ENCODE peak calls at places on chromosomes 6 and 20, in ten cellular contexts. One of them, this sample, is unnamed. For H3K36me3, the result is how much of the 10 kb centered on the place peaks cover.

GRCh38 chr6:39558079-39558478 is 167.1 kb downstream of the KIF6 start:
- DNase-seq in PC-9: no peak
- DNase-seq in left ventricle myocardium inferior: no peak
- DNase-seq in ascending aorta: no peak
- DNase-seq in transverse colon: no peak
- DNase-seq in iPS DF 6.9: no peak
- DNase-seq in GM23338: no peak
- DNase-seq in tibial artery: no peak
- DNase-seq in brain microvascular endothelial cell: no peak
- DNase-seq in IMR-90: no peak
- DNase-seq in this sample: no peak

GRCh38 chr6:50975216-50975615 is 156.5 kb downstream of the TFAP2B start:
- DNase-seq in PC-9: no peak
- DNase-seq in left ventricle myocardium inferior: no peak
- DNase-seq in ascending aorta: no peak
- DNase-seq in transverse colon: no peak
- DNase-seq in iPS DF 6.9: no peak
- DNase-seq in GM23338: no peak
- DNase-seq in tibial artery: no peak
- DNase-seq in brain microvascular endothelial cell: no peak
- DNase-seq in IMR-90: no peak
- DNase-seq in this sample: no peak

GRCh38 chr6:146336200-146336599 is 207.4 kb upstream of the RAB32 start:
- DNase-seq in PC-9: no peak
- DNase-seq in left ventricle myocardium inferior: no peak
- DNase-seq in ascending aorta: no peak
- DNase-seq in transverse colon: no peak
- DNase-seq in iPS DF 6.9: no peak
- DNase-seq in GM23338: no peak
- DNase-seq in tibial artery: no peak
- DNase-seq in brain microvascular endothelial cell: no peak
- DNase-seq in IMR-90: no peak
- DNase-seq in this sample: no peak

GRCh38 chr20:6468751-6469150 is 298.7 kb upstream of the BMP2 start:
- DNase-seq in PC-9: no peak
- DNase-seq in left ventricle myocardium inferior: no peak
- DNase-seq in ascending aorta: no peak
- DNase-seq in transverse colon: no peak
- DNase-seq in iPS DF 6.9: no peak
- DNase-seq in GM23338: no peak
- DNase-seq in tibial artery: no peak
- DNase-seq in brain microvascular endothelial cell: no peak
- DNase-seq in IMR-90: peak
- DNase-seq in this sample: no peak

GRCh38 chr6:31575335-31575901 is at the start of gene TNF:
- DNase-seq in PC-9: no peak
- DNase-seq in left ventricle myocardium inferior: peak
- DNase-seq in ascending aorta: peak
- DNase-seq in transverse colon: peak
- DNase-seq in iPS DF 6.9: no peak
- DNase-seq in GM23338: no peak
- DNase-seq in tibial artery: peak
- DNase-seq in brain microvascular endothelial cell: no peak
- DNase-seq in IMR-90: no peak
- DNase-seq in this sample: peak

GRCh38 chr20:57967364-57967763 is 257.5 kb upstream of the PMEPA1 start:
- DNase-seq in PC-9: no peak
- DNase-seq in left ventricle myocardium inferior: no peak
- DNase-seq in ascending aorta: no peak
- DNase-seq in transverse colon: no peak
- DNase-seq in iPS DF 6.9: no peak
- DNase-seq in GM23338: no peak
- DNase-seq in tibial artery: no peak
- DNase-seq in brain microvascular endothelial cell: no peak
- DNase-seq in IMR-90: no peak
- DNase-seq in this sample: no peak

GRCh38 chr20:33490934-33491656 is 1.2 kb downstream of the CBFA2T2 start:
- DNase-seq in PC-9: no peak
- DNase-seq in left ventricle myocardium inferior: no peak
- DNase-seq in ascending aorta: no peak
- DNase-seq in transverse colon: no peak
- DNase-seq in iPS DF 6.9: no peak
- DNase-seq in GM23338: no peak
- DNase-seq in tibial artery: no peak
- DNase-seq in brain microvascular endothelial cell: no peak
- DNase-seq in IMR-90: no peak
- DNase-seq in this sample: peak

GRCh38 chr6:64505312-64505711 is 869.7 kb downstream of the PHF3 start:
- DNase-seq in PC-9: no peak
- DNase-seq in left ventricle myocardium inferior: no peak
- DNase-seq in ascending aorta: no peak
- DNase-seq in transverse colon: no peak
- DNase-seq in iPS DF 6.9: peak
- DNase-seq in GM23338: peak
- DNase-seq in tibial artery: no peak
- DNase-seq in brain microvascular endothelial cell: no peak
- DNase-seq in IMR-90: no peak
- DNase-seq in this sample: no peak

GRCh38 chr20:1474817-1475603 is 8.4 kb upstream of the NSFL1C start:
- DNase-seq in PC-9: peak
- DNase-seq in left ventricle myocardium inferior: no peak
- DNase-seq in ascending aorta: no peak
- DNase-seq in transverse colon: no peak
- DNase-seq in iPS DF 6.9: no peak
- DNase-seq in GM23338: peak
- DNase-seq in tibial artery: no peak
- DNase-seq in brain microvascular endothelial cell: no peak
- DNase-seq in IMR-90: no peak
- DNase-seq in this sample: peak

GRCh38 chr20:15482525-15482924 is 1090.7 kb downstream of the KIF16B start:
- DNase-seq in PC-9: no peak
- DNase-seq in left ventricle myocardium inferior: no peak
- DNase-seq in ascending aorta: no peak
- DNase-seq in transverse colon: no peak
- DNase-seq in iPS DF 6.9: no peak
- DNase-seq in GM23338: peak
- DNase-seq in tibial artery: no peak
- DNase-seq in brain microvascular endothelial cell: no peak
- DNase-seq in IMR-90: no peak
- DNase-seq in this sample: no peak

GRCh38 chr20:43409041-43409913 is 48.4 kb upstream of the SRSF6 start:
- DNase-seq in PC-9: peak
- DNase-seq in left ventricle myocardium inferior: no peak
- DNase-seq in ascending aorta: no peak
- DNase-seq in transverse colon: no peak
- DNase-seq in iPS DF 6.9: no peak
- DNase-seq in GM23338: peak
- DNase-seq in tibial artery: no peak
- DNase-seq in brain microvascular endothelial cell: peak
- DNase-seq in IMR-90: peak
- DNase-seq in this sample: peak

GRCh38 chr6:161021978-161022743 is 30.6 kb downstream of the MAP3K4 start:
- DNase-seq in PC-9: no peak
- DNase-seq in left ventricle myocardium inferior: no peak
- DNase-seq in ascending aorta: no peak
- DNase-seq in transverse colon: no peak
- DNase-seq in iPS DF 6.9: no peak
- DNase-seq in GM23338: no peak
- DNase-seq in tibial artery: no peak
- DNase-seq in brain microvascular endothelial cell: no peak
- DNase-seq in IMR-90: no peak
- DNase-seq in this sample: peak

DNA sequence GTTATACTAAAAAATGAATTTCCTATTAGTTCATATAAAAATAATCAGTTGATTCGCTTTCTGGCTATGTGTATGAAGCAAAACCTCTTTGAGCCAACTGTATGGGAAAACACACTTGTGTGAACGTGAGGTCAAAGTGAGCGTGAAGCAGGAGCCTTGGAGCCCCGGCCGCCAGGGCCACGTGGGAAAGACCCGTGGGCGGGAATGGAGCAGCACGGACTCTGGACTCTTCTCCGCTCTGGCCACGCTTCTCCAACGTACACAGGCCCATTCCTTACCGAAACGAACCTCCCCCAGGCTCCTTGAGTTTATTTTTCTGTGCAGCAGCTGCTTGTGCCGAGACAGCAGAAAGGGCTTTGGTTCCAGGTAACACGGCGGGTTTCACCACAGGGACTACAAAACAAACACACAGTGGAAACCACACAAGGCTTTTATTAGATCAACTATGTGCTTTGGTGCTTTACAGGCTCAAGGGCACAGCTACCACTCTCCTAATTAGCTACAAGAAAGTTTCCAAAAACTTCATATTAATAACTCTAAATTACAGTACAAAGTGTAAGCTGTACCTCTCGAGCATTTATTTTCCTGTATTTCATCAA is 62.7 kb downstream of the TAF4 start:
- DNase-seq in PC-9: no peak
- DNase-seq in left ventricle myocardium inferior: no peak
- DNase-seq in ascending aorta: no peak
- DNase-seq in transverse colon: no peak
- DNase-seq in iPS DF 6.9: no peak
- DNase-seq in GM23338: no peak
- DNase-seq in tibial artery: no peak
- DNase-seq in brain microvascular endothelial cell: no peak
- DNase-seq in IMR-90: no peak
- DNase-seq in this sample: no peak
- H3K36me3 ChIP-seq in PC-9: under half
- H3K36me3 ChIP-seq in left ventricle myocardium inferior: half or more
- H3K36me3 ChIP-seq in ascending aorta: half or more
- H3K36me3 ChIP-seq in transverse colon: under half
- H3K36me3 ChIP-seq in iPS DF 6.9: under half
- H3K36me3 ChIP-seq in GM23338: under half
- H3K36me3 ChIP-seq in tibial artery: half or more
- H3K36me3 ChIP-seq in brain microvascular endothelial cell: under half
- H3K36me3 ChIP-seq in IMR-90: half or more
- H3K36me3 ChIP-seq in this sample: under half

GRCh38 chr6:33412140-33413009 is 1.6 kb downstream of the PHF1 start:
- DNase-seq in PC-9: no peak
- DNase-seq in left ventricle myocardium inferior: no peak
- DNase-seq in ascending aorta: no peak
- DNase-seq in transverse colon: no peak
- DNase-seq in iPS DF 6.9: no peak
- DNase-seq in GM23338: no peak
- DNase-seq in tibial artery: no peak
- DNase-seq in brain microvascular endothelial cell: no peak
- DNase-seq in IMR-90: no peak
- DNase-seq in this sample: no peak
- H3K36me3 ChIP-seq in PC-9: under half
- H3K36me3 ChIP-seq in left ventricle myocardium inferior: under half
- H3K36me3 ChIP-seq in ascending aorta: under half
- H3K36me3 ChIP-seq in transverse colon: under half
- H3K36me3 ChIP-seq in iPS DF 6.9: under half
- H3K36me3 ChIP-seq in GM23338: under half
- H3K36me3 ChIP-seq in tibial artery: under half
- H3K36me3 ChIP-seq in brain microvascular endothelial cell: under half
- H3K36me3 ChIP-seq in IMR-90: under half
- H3K36me3 ChIP-seq in this sample: under half

DNA sequence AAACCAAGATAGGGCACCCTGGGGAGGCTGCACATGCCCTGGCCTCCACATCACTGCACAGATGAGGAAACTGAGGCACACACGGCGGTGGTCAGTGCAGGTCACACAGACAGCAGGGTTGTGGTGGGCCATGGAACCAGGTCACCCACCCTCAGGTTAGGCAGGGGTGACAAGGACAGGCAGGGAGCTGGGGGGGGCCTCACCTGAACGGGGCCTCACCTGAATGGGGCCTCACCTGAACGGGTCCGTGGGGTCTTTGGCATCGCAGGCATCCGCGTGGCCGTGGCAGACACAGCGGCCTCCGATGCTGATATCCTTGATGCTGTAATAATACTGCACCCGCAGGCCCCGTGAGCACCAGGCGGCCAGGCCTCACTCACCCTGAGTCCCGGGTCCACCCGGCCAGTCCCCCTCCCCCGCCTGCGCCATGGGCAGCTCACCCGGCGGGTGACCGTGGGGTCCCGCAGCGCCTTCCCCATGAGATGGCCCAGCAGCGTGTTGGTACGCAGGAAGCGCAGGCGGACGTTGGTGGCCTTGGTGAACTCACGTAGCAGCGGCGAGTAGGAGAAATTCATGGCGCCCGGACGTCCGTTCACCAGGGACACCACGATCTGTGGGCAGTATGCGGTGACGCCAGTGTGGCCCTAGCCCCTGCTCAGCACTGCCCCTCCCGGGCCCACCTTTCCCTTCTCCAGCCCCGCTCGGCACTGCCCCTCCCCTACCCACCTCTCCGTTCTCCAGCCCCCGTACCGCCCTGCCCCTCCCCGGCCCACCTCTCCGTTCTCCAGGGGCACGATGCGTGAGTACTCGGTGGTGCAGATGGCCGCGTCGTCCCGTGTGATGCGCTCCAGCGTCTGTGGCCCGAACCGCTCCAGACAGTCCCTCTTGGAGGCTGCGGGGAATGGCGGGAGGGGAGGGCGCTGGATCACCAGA is 15.4 kb downstream of the LAMA5 start:
- DNase-seq in PC-9: no peak
- DNase-seq in left ventricle myocardium inferior: no peak
- DNase-seq in ascending aorta: no peak
- DNase-seq in transverse colon: no peak
- DNase-seq in iPS DF 6.9: no peak
- DNase-seq in GM23338: no peak
- DNase-seq in tibial artery: no peak
- DNase-seq in brain microvascular endothelial cell: no peak
- DNase-seq in IMR-90: no peak
- DNase-seq in this sample: no peak
- H3K36me3 ChIP-seq in PC-9: under half
- H3K36me3 ChIP-seq in left ventricle myocardium inferior: under half
- H3K36me3 ChIP-seq in ascending aorta: under half
- H3K36me3 ChIP-seq in transverse colon: under half
- H3K36me3 ChIP-seq in iPS DF 6.9: under half
- H3K36me3 ChIP-seq in GM23338: under half
- H3K36me3 ChIP-seq in tibial artery: under half
- H3K36me3 ChIP-seq in brain microvascular endothelial cell: under half
- H3K36me3 ChIP-seq in IMR-90: under half
- H3K36me3 ChIP-seq in this sample: under half

DNA sequence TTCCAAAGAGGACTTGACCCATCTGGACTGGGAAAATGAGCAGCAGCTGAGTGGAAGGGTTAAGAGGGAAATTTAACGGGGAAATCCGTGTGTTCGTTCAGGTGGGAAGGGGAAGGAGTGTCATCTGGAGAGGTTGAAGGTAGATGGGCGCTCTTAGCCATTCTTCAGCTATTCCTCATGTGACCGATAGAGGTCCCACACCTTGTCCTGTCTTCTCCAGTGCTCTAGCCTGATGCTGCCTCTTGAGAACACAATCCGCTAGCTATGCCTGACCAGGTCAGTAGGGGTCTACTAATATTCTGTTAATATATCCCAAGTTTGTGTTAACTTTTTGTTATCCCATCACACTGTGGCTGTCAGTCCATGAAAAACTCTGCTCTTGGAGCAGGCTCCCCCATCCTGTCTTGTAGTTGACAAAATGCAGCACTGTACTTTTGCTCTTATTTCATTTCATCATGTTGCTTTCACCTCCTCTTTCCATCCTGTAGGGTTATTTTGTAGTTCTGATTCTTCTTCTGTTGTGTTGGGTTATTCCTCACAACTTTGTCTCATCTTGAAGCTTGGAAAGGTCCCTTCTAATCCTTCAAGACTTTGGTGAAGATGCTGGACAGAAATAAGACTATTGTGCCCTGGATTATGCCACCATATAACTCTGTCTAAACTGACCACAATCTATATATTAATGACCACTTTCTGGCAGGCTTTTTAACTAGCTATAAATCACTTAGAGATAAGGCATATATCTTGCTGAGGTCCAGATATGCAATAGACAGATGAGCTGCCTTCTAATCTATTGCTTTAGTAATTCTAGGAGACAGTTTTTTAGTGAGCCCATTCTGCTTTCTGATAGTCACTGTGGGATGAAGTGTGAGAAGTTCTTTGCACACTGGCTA is 123.4 kb upstream of the SUPT3H start:
- DNase-seq in PC-9: no peak
- DNase-seq in left ventricle myocardium inferior: no peak
- DNase-seq in ascending aorta: no peak
- DNase-seq in transverse colon: no peak
- DNase-seq in iPS DF 6.9: peak
- DNase-seq in GM23338: peak
- DNase-seq in tibial artery: no peak
- DNase-seq in brain microvascular endothelial cell: no peak
- DNase-seq in IMR-90: no peak
- DNase-seq in this sample: no peak
- H3K36me3 ChIP-seq in PC-9: under half
- H3K36me3 ChIP-seq in left ventricle myocardium inferior: under half
- H3K36me3 ChIP-seq in ascending aorta: under half
- H3K36me3 ChIP-seq in transverse colon: under half
- H3K36me3 ChIP-seq in iPS DF 6.9: under half
- H3K36me3 ChIP-seq in GM23338: under half
- H3K36me3 ChIP-seq in tibial artery: under half
- H3K36me3 ChIP-seq in brain microvascular endothelial cell: under half
- H3K36me3 ChIP-seq in IMR-90: under half
- H3K36me3 ChIP-seq in this sample: under half

This sample was measured in small intestine.